ENCODE peak calls at places on chromosome 11, in ten cellular contexts. One of them, this sample, is unnamed.

GRCh38 chr11:33736148-33736809 is at the start of gene CD59:
- DNase-seq in EL: peak; percentile 96
- DNase-seq in stimulated activated CD8-positive, alpha-beta memory T cell treated with anti-CD3 and anti-CD28 coated beads, Interleukin-4, amount 100 ng/mL, for 1 hour: peak; percentile 70
- DNase-seq in activated CD4-positive, CD25-positive, alpha-beta regulatory T cell treated with anti-CD3 and anti-CD28 coated beads, Interleukin-2, amount 50 U/mL, for 16 hours: peak; percentile 68
- DNase-seq in stimulated activated CD4-positive, alpha-beta T cell treated with anti-CD3 and anti-CD28 coated beads, Interleukin-15, amount 100 ng/mL, for 24 hours: peak; percentile 96
- DNase-seq in adrenal gland: peak; percentile 98
- DNase-seq in substantia nigra: peak; percentile 88
- DNase-seq in NCI-H187: peak; percentile 58
- DNase-seq in AG09319: peak; percentile 75
- DNase-seq in bronchial epithelial cell: peak; percentile 84
- DNase-seq in this sample: peak; percentile 90

GRCh38 chr11:15837901-15838489 is 518.4 kb downstream of the SOX6 start:
- DNase-seq in EL: no peak
- DNase-seq in stimulated activated CD4-positive, alpha-beta T cell treated with anti-CD3 and anti-CD28 coated beads, Interleukin-15, amount 100 ng/mL, for 24 hours: no peak
- DNase-seq in substantia nigra: no peak
- DNase-seq in stimulated activated CD8-positive, alpha-beta memory T cell treated with anti-CD3 and anti-CD28 coated beads, Interleukin-4, amount 100 ng/mL, for 1 hour: no peak
- DNase-seq in adrenal gland: no peak
- DNase-seq in NCI-H187: no peak
- DNase-seq in activated CD4-positive, CD25-positive, alpha-beta regulatory T cell treated with anti-CD3 and anti-CD28 coated beads, Interleukin-2, amount 50 U/mL, for 16 hours: no peak
- DNase-seq in bronchial epithelial cell: no peak
- DNase-seq in AG09319: no peak
- DNase-seq in this sample: no peak

GRCh38 chr11:121889931-121890330 is 226.1 kb downstream of the BLID start:
- DNase-seq in substantia nigra: no peak
- DNase-seq in EL: peak; percentile 65
- DNase-seq in adrenal gland: no peak
- DNase-seq in activated CD4-positive, CD25-positive, alpha-beta regulatory T cell treated with anti-CD3 and anti-CD28 coated beads, Interleukin-2, amount 50 U/mL, for 16 hours: no peak
- DNase-seq in stimulated activated CD8-positive, alpha-beta memory T cell treated with anti-CD3 and anti-CD28 coated beads, Interleukin-4, amount 100 ng/mL, for 1 hour: no peak
- DNase-seq in NCI-H187: no peak
- DNase-seq in stimulated activated CD4-positive, alpha-beta T cell treated with anti-CD3 and anti-CD28 coated beads, Interleukin-15, amount 100 ng/mL, for 24 hours: no peak
- DNase-seq in AG09319: no peak
- DNase-seq in bronchial epithelial cell: peak; percentile 68
- DNase-seq in this sample: no peak

GRCh38 chr11:36452231-36452630 is 57.8 kb downstream of the TRAF6 start:
- DNase-seq in NCI-H187: no peak
- DNase-seq in substantia nigra: no peak
- DNase-seq in EL: no peak
- DNase-seq in adrenal gland: no peak
- DNase-seq in stimulated activated CD8-positive, alpha-beta memory T cell treated with anti-CD3 and anti-CD28 coated beads, Interleukin-4, amount 100 ng/mL, for 1 hour: no peak
- DNase-seq in stimulated activated CD4-positive, alpha-beta T cell treated with anti-CD3 and anti-CD28 coated beads, Interleukin-15, amount 100 ng/mL, for 24 hours: peak; percentile 23
- DNase-seq in activated CD4-positive, CD25-positive, alpha-beta regulatory T cell treated with anti-CD3 and anti-CD28 coated beads, Interleukin-2, amount 50 U/mL, for 16 hours: no peak
- DNase-seq in AG09319: no peak
- DNase-seq in bronchial epithelial cell: no peak
- DNase-seq in this sample: peak; percentile 23

GRCh38 chr11:134592391-134592990 is 180.4 kb upstream of the B3GAT1 start:
- DNase-seq in adrenal gland: no peak
- DNase-seq in bronchial epithelial cell: peak; percentile 2
- DNase-seq in activated CD4-positive, CD25-positive, alpha-beta regulatory T cell treated with anti-CD3 and anti-CD28 coated beads, Interleukin-2, amount 50 U/mL, for 16 hours: no peak
- DNase-seq in stimulated activated CD8-positive, alpha-beta memory T cell treated with anti-CD3 and anti-CD28 coated beads, Interleukin-4, amount 100 ng/mL, for 1 hour: no peak
- DNase-seq in AG09319: no peak
- DNase-seq in NCI-H187: peak; percentile 66
- DNase-seq in substantia nigra: no peak
- DNase-seq in stimulated activated CD4-positive, alpha-beta T cell treated with anti-CD3 and anti-CD28 coated beads, Interleukin-15, amount 100 ng/mL, for 24 hours: peak; percentile 76
- DNase-seq in EL: no peak
- DNase-seq in this sample: no peak

GRCh38 chr11:34356576-34356917 is 1.3 kb downstream of the ABTB2 start:
- DNase-seq in NCI-H187: no peak
- DNase-seq in stimulated activated CD8-positive, alpha-beta memory T cell treated with anti-CD3 and anti-CD28 coated beads, Interleukin-4, amount 100 ng/mL, for 1 hour: no peak
- DNase-seq in stimulated activated CD4-positive, alpha-beta T cell treated with anti-CD3 and anti-CD28 coated beads, Interleukin-15, amount 100 ng/mL, for 24 hours: peak; percentile 29
- DNase-seq in EL: peak; percentile 63
- DNase-seq in AG09319: no peak
- DNase-seq in bronchial epithelial cell: no peak
- DNase-seq in activated CD4-positive, CD25-positive, alpha-beta regulatory T cell treated with anti-CD3 and anti-CD28 coated beads, Interleukin-2, amount 50 U/mL, for 16 hours: no peak
- DNase-seq in substantia nigra: peak; percentile 18
- DNase-seq in adrenal gland: peak; percentile 37
- DNase-seq in this sample: no peak

GRCh38 chr11:19380375-19380774 is 139.6 kb upstream of the E2F8 start:
- DNase-seq in adrenal gland: peak; percentile 52
- DNase-seq in EL: peak; percentile 95
- DNase-seq in activated CD4-positive, CD25-positive, alpha-beta regulatory T cell treated with anti-CD3 and anti-CD28 coated beads, Interleukin-2, amount 50 U/mL, for 16 hours: no peak
- DNase-seq in stimulated activated CD8-positive, alpha-beta memory T cell treated with anti-CD3 and anti-CD28 coated beads, Interleukin-4, amount 100 ng/mL, for 1 hour: no peak
- DNase-seq in bronchial epithelial cell: peak; percentile 94
- DNase-seq in AG09319: no peak
- DNase-seq in substantia nigra: no peak
- DNase-seq in stimulated activated CD4-positive, alpha-beta T cell treated with anti-CD3 and anti-CD28 coated beads, Interleukin-15, amount 100 ng/mL, for 24 hours: no peak
- DNase-seq in NCI-H187: no peak
- DNase-seq in this sample: no peak

GRCh38 chr11:120666121-120666639 is 154.6 kb downstream of the GRIK4 start:
- DNase-seq in adrenal gland: no peak
- DNase-seq in activated CD4-positive, CD25-positive, alpha-beta regulatory T cell treated with anti-CD3 and anti-CD28 coated beads, Interleukin-2, amount 50 U/mL, for 16 hours: no peak
- DNase-seq in AG09319: no peak
- DNase-seq in stimulated activated CD4-positive, alpha-beta T cell treated with anti-CD3 and anti-CD28 coated beads, Interleukin-15, amount 100 ng/mL, for 24 hours: no peak
- DNase-seq in substantia nigra: no peak
- DNase-seq in stimulated activated CD8-positive, alpha-beta memory T cell treated with anti-CD3 and anti-CD28 coated beads, Interleukin-4, amount 100 ng/mL, for 1 hour: no peak
- DNase-seq in bronchial epithelial cell: no peak
- DNase-seq in NCI-H187: no peak
- DNase-seq in EL: no peak
- DNase-seq in this sample: no peak

GRCh38 chr11:123231263-123231662 is 36.2 kb upstream of the CLMP start:
- DNase-seq in adrenal gland: no peak
- DNase-seq in substantia nigra: no peak
- DNase-seq in stimulated activated CD8-positive, alpha-beta memory T cell treated with anti-CD3 and anti-CD28 coated beads, Interleukin-4, amount 100 ng/mL, for 1 hour: no peak
- DNase-seq in AG09319: no peak
- DNase-seq in bronchial epithelial cell: no peak
- DNase-seq in EL: peak; percentile 89
- DNase-seq in NCI-H187: no peak
- DNase-seq in activated CD4-positive, CD25-positive, alpha-beta regulatory T cell treated with anti-CD3 and anti-CD28 coated beads, Interleukin-2, amount 50 U/mL, for 16 hours: no peak
- DNase-seq in stimulated activated CD4-positive, alpha-beta T cell treated with anti-CD3 and anti-CD28 coated beads, Interleukin-15, amount 100 ng/mL, for 24 hours: no peak
- DNase-seq in this sample: no peak

GRCh38 chr11:17021550-17021949 is 7.3 kb upstream of the PLEKHA7 start:
- DNase-seq in adrenal gland: no peak
- DNase-seq in stimulated activated CD4-positive, alpha-beta T cell treated with anti-CD3 and anti-CD28 coated beads, Interleukin-15, amount 100 ng/mL, for 24 hours: no peak
- DNase-seq in bronchial epithelial cell: no peak
- DNase-seq in AG09319: no peak
- DNase-seq in NCI-H187: no peak
- DNase-seq in EL: peak; percentile 23
- DNase-seq in activated CD4-positive, CD25-positive, alpha-beta regulatory T cell treated with anti-CD3 and anti-CD28 coated beads, Interleukin-2, amount 50 U/mL, for 16 hours: no peak
- DNase-seq in substantia nigra: no peak
- DNase-seq in stimulated activated CD8-positive, alpha-beta memory T cell treated with anti-CD3 and anti-CD28 coated beads, Interleukin-4, amount 100 ng/mL, for 1 hour: no peak
- DNase-seq in this sample: no peak

GRCh38 chr11:93841446-93841845 is 9.0 kb downstream of the VSTM5 start:
- DNase-seq in stimulated activated CD8-positive, alpha-beta memory T cell treated with anti-CD3 and anti-CD28 coated beads, Interleukin-4, amount 100 ng/mL, for 1 hour: no peak
- DNase-seq in EL: no peak
- DNase-seq in activated CD4-positive, CD25-positive, alpha-beta regulatory T cell treated with anti-CD3 and anti-CD28 coated beads, Interleukin-2, amount 50 U/mL, for 16 hours: no peak
- DNase-seq in adrenal gland: no peak
- DNase-seq in AG09319: no peak
- DNase-seq in NCI-H187: no peak
- DNase-seq in stimulated activated CD4-positive, alpha-beta T cell treated with anti-CD3 and anti-CD28 coated beads, Interleukin-15, amount 100 ng/mL, for 24 hours: no peak
- DNase-seq in substantia nigra: no peak
- DNase-seq in bronchial epithelial cell: no peak
- DNase-seq in this sample: no peak

GRCh38 chr11:125202362-125202880 is 37.9 kb downstream of the PKNOX2 start:
- DNase-seq in AG09319: no peak
- DNase-seq in EL: no peak
- DNase-seq in stimulated activated CD4-positive, alpha-beta T cell treated with anti-CD3 and anti-CD28 coated beads, Interleukin-15, amount 100 ng/mL, for 24 hours: no peak
- DNase-seq in stimulated activated CD8-positive, alpha-beta memory T cell treated with anti-CD3 and anti-CD28 coated beads, Interleukin-4, amount 100 ng/mL, for 1 hour: no peak
- DNase-seq in substantia nigra: no peak
- DNase-seq in adrenal gland: no peak
- DNase-seq in bronchial epithelial cell: no peak
- DNase-seq in activated CD4-positive, CD25-positive, alpha-beta regulatory T cell treated with anti-CD3 and anti-CD28 coated beads, Interleukin-2, amount 50 U/mL, for 16 hours: no peak
- DNase-seq in NCI-H187: no peak
- DNase-seq in this sample: no peak

GRCh38 chr11:111327908-111328624 is 29.7 kb downstream of the POU2AF3 start:
- DNase-seq in AG09319: no peak
- DNase-seq in activated CD4-positive, CD25-positive, alpha-beta regulatory T cell treated with anti-CD3 and anti-CD28 coated beads, Interleukin-2, amount 50 U/mL, for 16 hours: no peak
- DNase-seq in substantia nigra: no peak
- DNase-seq in adrenal gland: peak; percentile 72
- DNase-seq in stimulated activated CD8-positive, alpha-beta memory T cell treated with anti-CD3 and anti-CD28 coated beads, Interleukin-4, amount 100 ng/mL, for 1 hour: no peak
- DNase-seq in stimulated activated CD4-positive, alpha-beta T cell treated with anti-CD3 and anti-CD28 coated beads, Interleukin-15, amount 100 ng/mL, for 24 hours: no peak
- DNase-seq in EL: no peak
- DNase-seq in bronchial epithelial cell: peak; percentile 39
- DNase-seq in NCI-H187: no peak
- DNase-seq in this sample: no peak

GRCh38 chr11:130516175-130516867 is 67.9 kb downstream of the ADAMTS15 start:
- DNase-seq in stimulated activated CD4-positive, alpha-beta T cell treated with anti-CD3 and anti-CD28 coated beads, Interleukin-15, amount 100 ng/mL, for 24 hours: no peak
- DNase-seq in activated CD4-positive, CD25-positive, alpha-beta regulatory T cell treated with anti-CD3 and anti-CD28 coated beads, Interleukin-2, amount 50 U/mL, for 16 hours: no peak
- DNase-seq in NCI-H187: no peak
- DNase-seq in bronchial epithelial cell: no peak
- DNase-seq in AG09319: no peak
- DNase-seq in EL: no peak
- DNase-seq in substantia nigra: no peak
- DNase-seq in stimulated activated CD8-positive, alpha-beta memory T cell treated with anti-CD3 and anti-CD28 coated beads, Interleukin-4, amount 100 ng/mL, for 1 hour: no peak
- DNase-seq in adrenal gland: no peak
- DNase-seq in this sample: no peak

This sample was measured in midbrain.